ENCODE peak calls at places on chromosomes 13 and 19, in four cellular contexts. S is mesendoderm, A is H9, H is IMR-90. Z is an unnamed sample.

GRCh38 chr19:5504115-5504514 is 48.9 kb downstream of the ZNRF4 start:
- DNase-seq in S (peak), A (peak), H (no peak), Z (no peak)

GRCh38 chr13:42487221-42487620 is 86.7 kb upstream of the TNFSF11 start:
- DNase-seq in A (no peak), S (no peak), H (peak), Z (no peak)

GRCh38 chr13:28320884-28321574 is 173.9 kb downstream of the FLT1 start:
- DNase-seq in S (no peak), H (peak), A (no peak), Z (no peak)

GRCh38 chr19:34639491-34640085 is 37.4 kb downstream of the SCGB2B2 start:
- DNase-seq in H (peak), S (peak), A (peak), Z (peak)

GRCh38 chr13:43269037-43269476 is 245.7 kb downstream of the DNAJC15 start:
- DNase-seq in S (no peak), A (no peak), H (peak), Z (peak)

GRCh38 chr13:44051923-44052322 is 172.2 kb downstream of the LACC1 start:
- DNase-seq in H (peak), S (peak), A (no peak), Z (peak)

GRCh38 chr13:27857271-27857670 is 62.5 kb upstream of the PDX1 start:
- DNase-seq in A (no peak), S (no peak), H (no peak), Z (no peak)

GRCh38 chr19:55870736-55871135 is 34.4 kb downstream of the NLRP4 start:
- DNase-seq in H (no peak), A (no peak), S (no peak), Z (no peak)

GRCh38 chr13:75101997-75102720 is 379.8 kb downstream of the TBC1D4 start:
- DNase-seq in H (peak), S (peak), A (peak), Z (no peak)

GRCh38 chr19:1245884-1246816 is 2.2 kb upstream of the MIDN start:
- DNase-seq in S (no peak), H (no peak), A (no peak), Z (no peak)

GRCh38 chr13:36357692-36358091 is 11.5 kb upstream of the SPART start:
- DNase-seq in A (no peak), H (no peak), S (no peak), Z (no peak)

GRCh38 chr19:47729799-47730520 is 15.4 kb upstream of the NOP53 start:
- DNase-seq in A (peak), H (no peak), S (peak), Z (peak)

GRCh38 chr13:36475468-36475867 is 43.2 kb downstream of the CCNA1 start:
- DNase-seq in A (peak), S (peak), H (no peak), Z (no peak)

GRCh38 chr13:38686635-38687245 is at the start of gene FREM2:
- DNase-seq in H (no peak), A (peak), S (peak), Z (peak)

GRCh38 chr19:1068111-1069001 is 1.4 kb downstream of the ARHGAP45 start:
- DNase-seq in A (no peak), H (no peak), S (no peak), Z (no peak)

GRCh38 chr19:46944918-46945628 is 74.6 kb upstream of the NPAS1 start:
- DNase-seq in H (peak), S (peak), A (peak), Z (no peak)

GRCh38 chr19:7871530-7872305 is 2.5 kb downstream of the PRR36 start:
- DNase-seq in H (peak), A (peak), S (peak), Z (peak)

GRCh38 chr13:24500977-24501376 is 11.6 kb downstream of the PARP4 start:
- DNase-seq in S (no peak), A (no peak), H (peak), Z (no peak)

GRCh38 chr19:18108897-18109296 is 11.3 kb downstream of the MAST3 start:
- DNase-seq in A (no peak), S (no peak), H (no peak), Z (no peak)

GRCh38 chr13:90857921-90858320 is 489.6 kb upstream of the MIR17HG start:
- DNase-seq in A (no peak), H (no peak), S (no peak), Z (no peak)

GRCh38 chr19:52601025-52601973 is 31.2 kb downstream of the ZNF701 start:
- DNase-seq in H (peak), A (peak), S (peak), Z (peak)
- H3K23ac ChIP-seq in H (peak), A (no peak), S (no peak), Z (no peak)

DNA sequence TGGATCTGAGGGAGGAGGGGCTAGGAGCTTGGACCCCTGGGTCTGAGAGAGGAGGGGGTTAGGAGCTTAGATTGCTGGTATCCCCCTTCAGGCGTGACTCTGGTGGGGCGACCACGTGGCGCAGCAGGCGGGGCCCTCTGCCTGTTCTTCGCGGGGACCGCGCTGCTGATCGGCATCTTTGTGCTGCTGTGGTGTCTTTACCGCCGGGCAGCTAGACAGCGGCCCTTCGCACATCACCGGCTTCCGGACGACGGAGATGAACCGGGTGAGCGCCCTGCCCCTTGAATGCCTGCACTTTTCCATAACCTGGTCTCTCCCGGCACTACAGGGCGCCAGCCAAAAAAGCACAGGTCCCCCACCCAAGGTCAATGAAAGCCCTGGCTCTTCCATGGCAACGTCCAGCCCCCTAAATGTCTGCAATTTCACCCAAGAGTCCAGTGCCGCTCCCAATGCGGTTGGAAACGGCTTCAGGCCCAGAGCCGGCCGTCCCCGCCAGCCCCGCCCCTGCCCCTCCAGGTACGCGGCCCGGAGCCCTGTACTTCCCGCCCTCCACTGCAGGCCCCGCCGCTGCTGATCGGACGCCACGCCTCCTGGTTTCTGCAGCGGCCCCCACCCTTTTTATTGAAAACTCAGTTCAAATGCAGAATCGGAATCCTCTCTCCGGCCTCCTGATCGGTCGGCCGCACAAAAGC is 2.8 kb downstream of the GFY start:
- DNase-seq in A (peak), H (no peak), S (peak), Z (peak)
- H3K23ac ChIP-seq in A (no peak), H (no peak), S (no peak), Z (no peak)

DNA sequence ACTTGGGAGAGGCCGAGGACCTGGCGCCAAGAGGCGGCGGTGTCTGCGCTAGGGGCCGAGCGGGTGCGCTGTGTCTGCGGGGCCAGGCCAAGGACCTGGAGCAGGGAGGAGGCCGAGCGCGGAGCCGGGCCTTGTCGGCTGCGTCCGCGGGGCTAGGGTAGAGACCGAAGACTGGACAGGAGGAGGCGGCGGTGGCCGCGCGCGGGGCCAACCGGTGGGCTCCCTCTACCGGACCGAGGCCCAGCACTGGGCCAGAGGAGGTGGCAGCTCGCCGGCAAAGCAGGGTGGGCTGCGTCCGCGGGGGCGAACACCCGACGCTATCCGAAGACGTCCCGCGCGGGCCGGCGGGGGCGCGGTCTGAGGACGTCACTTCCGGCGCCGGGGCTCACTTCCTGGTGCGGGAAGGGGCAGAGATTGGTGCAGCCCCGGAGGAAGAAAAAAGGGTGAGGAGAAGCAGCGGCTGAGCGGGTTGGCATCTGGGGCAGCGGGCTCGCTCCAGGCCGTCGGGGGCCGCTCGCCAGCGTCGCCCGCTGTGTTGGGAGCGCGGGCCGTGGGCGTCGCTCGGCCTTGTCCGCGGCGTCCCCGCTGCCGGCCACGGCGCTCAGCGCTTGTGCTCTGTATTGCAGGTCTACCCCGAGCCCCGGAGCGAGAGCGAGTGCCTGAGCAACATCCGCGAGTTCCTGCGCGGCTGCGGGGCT is 38.3 kb downstream of the ARHGEF7 start:
- DNase-seq in A (peak), S (peak), H (peak), Z (peak)
- H3K23ac ChIP-seq in A (no peak), S (no peak), H (peak), Z (no peak)

GRCh38 chr19:19138110-19138981 is at the start of gene TMEM161A:
- DNase-seq in A (peak), S (peak), H (peak), Z (peak)
- H3K23ac ChIP-seq in A (no peak), S (no peak), H (peak), Z (no peak)